ENCODE peak calls at places on chromosomes 2 and 18, in eight cellular contexts. F is AG10803, K is endothelial cell of umbilical vein, Z is HCT116, E is foreskin fibroblast, J is A549, S is mucosa of descending colon, Y is brain microvascular endothelial cell. A is an unnamed sample.

GRCh38 chr2:234100686-234101085 is 50.2 kb downstream of the SPP2 start:
- DNase-seq in F (no peak), K (no peak), Z (no peak), E (no peak), J (no peak), S (no peak), Y (no peak), A (no peak)

GRCh38 chr18:7117390-7118355 is at the start of gene LAMA1:
- DNase-seq in F (no peak), K (no peak), Z (no peak), E (peak), J (no peak), S (no peak), Y (no peak), A (peak)

GRCh38 chr18:44742741-44743311 is 62.1 kb downstream of the SETBP1 start:
- DNase-seq in F (peak), K (no peak), Z (no peak), E (peak), J (no peak), S (no peak), Y (peak), A (peak)

GRCh38 chr2:30978854-30979253 is 159.4 kb downstream of the GALNT14 start:
- DNase-seq in F (no peak), K (no peak), Z (no peak), E (no peak), J (no peak), S (no peak), Y (no peak), A (no peak)

GRCh38 chr2:53051157-53051556 is 716.4 kb upstream of the CHAC2 start:
- DNase-seq in F (no peak), K (no peak), Z (no peak), E (no peak), J (no peak), S (no peak), Y (no peak), A (no peak)

GRCh38 chr18:9708057-9708881 is at the start of gene RAB31:
- DNase-seq in F (peak), K (peak), Z (no peak), E (peak), J (peak), S (peak), Y (peak), A (peak)

GRCh38 chr2:114919985-114920384 is 477.5 kb downstream of the DPP10 start:
- DNase-seq in F (no peak), K (no peak), Z (no peak), E (no peak), J (no peak), S (no peak), Y (no peak), A (no peak)

GRCh38 chr2:162196611-162197010 is 44.6 kb upstream of the GCG start:
- DNase-seq in F (no peak), K (no peak), Z (no peak), E (peak), J (no peak), S (no peak), Y (peak), A (peak)

GRCh38 chr18:69787825-69788547 is 159.7 kb downstream of the CD226 start:
- DNase-seq in F (peak), K (peak), Z (peak), E (peak), J (no peak), S (no peak), Y (peak), A (peak)

GRCh38 chr2:222572761-222573174 is 83.1 kb downstream of the FARSB start:
- DNase-seq in F (peak), K (peak), Z (no peak), E (peak), J (no peak), S (no peak), Y (peak), A (peak)

GRCh38 chr2:238100049-238100820 is at the start of gene ESPNL:
- DNase-seq in F (no peak), K (no peak), Z (no peak), E (no peak), J (no peak), S (no peak), Y (no peak), A (no peak)

GRCh38 chr2:157336137-157336721 is 10.6 kb upstream of the ERMN start:
- DNase-seq in F (peak), K (peak), Z (peak), E (no peak), J (no peak), S (no peak), Y (peak), A (peak)

GRCh38 chr2:101899257-101899656 is 92.5 kb upstream of the IL1R2 start:
- DNase-seq in F (no peak), K (no peak), Z (no peak), E (no peak), J (no peak), S (no peak), Y (no peak), A (no peak)

GRCh38 chr2:73071452-73072399 is at the start of gene SFXN5:
- DNase-seq in F (peak), K (peak), Z (peak), E (peak), J (peak), S (peak), Y (peak), A (peak)
- TF ChIP-seq CTCF in F (peak), K (peak), Z (no peak), E (no peak), J (no peak), S (peak), Y (peak), A (peak)

DNA sequence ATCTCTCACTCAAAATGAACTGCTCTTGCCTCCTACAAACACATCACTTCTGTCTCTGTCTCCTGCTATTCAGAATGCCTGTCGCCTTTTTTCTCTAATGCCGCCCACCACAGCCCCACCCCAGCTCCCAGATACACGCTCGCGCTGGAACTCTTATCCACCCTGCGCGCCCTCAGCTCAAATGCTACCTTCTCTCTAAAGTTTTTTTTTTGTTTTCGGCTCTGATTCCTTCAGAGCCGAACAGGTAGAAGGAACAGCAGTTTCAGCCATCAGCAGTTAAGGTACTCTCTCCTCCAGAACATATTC is 3.9 kb upstream of the SOS1 start:
- DNase-seq in F (no peak), K (no peak), Z (no peak), E (no peak), J (no peak), S (no peak), Y (no peak), A (no peak)
- TF ChIP-seq CTCF in F (no peak), K (no peak), Z (no peak), E (no peak), J (no peak), S (no peak), Y (no peak), A (no peak)

DNA sequence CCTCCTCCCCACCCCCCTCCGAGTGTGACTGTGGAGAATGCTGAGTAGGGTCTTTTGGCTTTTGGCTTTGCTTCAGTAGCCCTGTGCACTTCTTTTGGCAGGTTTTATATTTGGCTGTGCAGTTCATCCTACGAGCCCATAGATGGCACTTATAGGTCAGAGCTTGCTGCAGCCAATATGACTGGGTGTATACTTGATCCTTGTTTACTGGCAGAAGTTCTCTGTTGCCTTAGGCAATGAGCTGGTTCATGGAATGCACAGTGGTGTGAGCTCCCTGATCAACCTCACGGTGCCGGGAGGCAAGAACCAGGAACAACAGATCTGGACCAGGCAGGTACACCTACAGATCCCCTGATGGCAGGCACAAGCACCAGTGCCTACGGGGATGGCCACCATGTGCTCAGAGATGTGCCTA is 190.2 kb downstream of the KIAA1328 start:
- DNase-seq in F (peak), K (no peak), Z (no peak), E (peak), J (no peak), S (no peak), Y (peak), A (peak)
- TF ChIP-seq CTCF in F (peak), K (no peak), Z (no peak), E (peak), J (no peak), S (no peak), Y (peak), A (peak)

GRCh38 chr18:43514747-43515146 is 237.5 kb upstream of the SYT4 start:
- DNase-seq in F (no peak), K (no peak), Z (no peak), E (no peak), J (no peak), S (no peak), Y (no peak), A (no peak)

GRCh38 chr18:43515481-43515880 is 238.2 kb upstream of the SYT4 start:
- DNase-seq in F (no peak), K (no peak), Z (no peak), E (no peak), J (no peak), S (no peak), Y (no peak), A (no peak)
- TF ChIP-seq CTCF in F (no peak), K (no peak), Z (no peak), E (no peak), J (no peak), S (no peak), Y (no peak), A (no peak)

A was measured in fibroblast of pulmonary artery.